ENCODE peak calls at places on chromosomes 16 and 17, in four cellular contexts. W, N, F and V are unnamed samples.

GRCh38 chr17:7673239-7673638 is 14.1 kb downstream of the TP53 start:
- DNase-seq in W (no peak), N (peak), F (peak), V (no peak)

GRCh38 chr16:11556214-11556819 is 30.4 kb downstream of the LITAF start:
- DNase-seq in W (no peak), N (no peak), F (no peak), V (no peak)

GRCh38 chr17:12599185-12599920 is 66.3 kb upstream of the MYOCD start:
- DNase-seq in W (no peak), N (no peak), F (no peak), V (no peak)

GRCh38 chr16:84277244-84277823 is 17.3 kb upstream of the WFDC1 start:
- DNase-seq in W (peak), N (peak), F (peak), V (peak)

GRCh38 chr17:81939881-81940385 is 2.8 kb upstream of the PYCR1 start:
- DNase-seq in W (no peak), N (no peak), F (no peak), V (no peak)

GRCh38 chr17:19012171-19013080 is 7.9 kb upstream of the FAM83G start:
- DNase-seq in W (no peak), N (no peak), F (no peak), V (no peak)

GRCh38 chr17:49787932-49788442 is 494 bp upstream of the KAT7 start:
- DNase-seq in W (peak), N (peak), F (no peak), V (no peak)

GRCh38 chr16:694187-694862 is 4.1 kb upstream of the WDR24 start:
- DNase-seq in W (no peak), N (no peak), F (no peak), V (no peak)

GRCh38 chr17:69724236-69724635 is 309.7 kb downstream of the MAP2K6 start:
- DNase-seq in W (no peak), N (no peak), F (no peak), V (no peak)

GRCh38 chr16:75836377-75837010 is 110.2 kb upstream of the CPHXL start:
- DNase-seq in W (no peak), N (no peak), F (no peak), V (no peak)

GRCh38 chr17:4594406-4595349 is 10.3 kb downstream of the SMTNL2 start:
- DNase-seq in W (no peak), N (peak), F (peak), V (no peak)

GRCh38 chr17:4476512-4477070 is 22.1 kb upstream of the SPNS2 start:
- DNase-seq in W (no peak), N (no peak), F (no peak), V (no peak)

GRCh38 chr17:31596382-31597323 is 205.2 kb downstream of the RAB11FIP4 start:
- DNase-seq in W (no peak), N (no peak), F (no peak), V (peak)

GRCh38 chr16:88732172-88732960 is 26.1 kb downstream of the CTU2 start:
- DNase-seq in W (no peak), N (no peak), F (no peak), V (no peak)

GRCh38 chr16:24253192-24253591 is 2.9 kb upstream of the CACNG3 start:
- DNase-seq in W (peak), N (peak), F (peak), V (no peak)

GRCh38 chr17:48589060-48589830 is 796 bp downstream of the HOXB3 start:
- DNase-seq in W (no peak), N (no peak), F (no peak), V (no peak)

GRCh38 chr16:29899516-29900101 is at the start of gene SEZ6L2:
- DNase-seq in W (no peak), N (no peak), F (no peak), V (peak)

GRCh38 chr16:30068750-30069574 is 3.4 kb downstream of the ALDOA start:
- DNase-seq in W (peak), N (peak), F (peak), V (no peak)

GRCh38 chr16:84351630-84352029 is 16.7 kb upstream of the ATP2C2 start:
- DNase-seq in W (no peak), N (no peak), F (no peak), V (no peak)

GRCh38 chr17:61680921-61681320 is 89.9 kb upstream of the NACA2 start:
- DNase-seq in W (no peak), N (no peak), F (no peak), V (no peak)

GRCh38 chr17:37650419-37651003 is 7.3 kb upstream of the DDX52 start:
- DNase-seq in W (no peak), N (no peak), F (no peak), V (no peak)

GRCh38 chr16:67155305-67156145 is 4.2 kb downstream of the TRADD start:
- DNase-seq in W (peak), N (peak), F (peak), V (peak)

GRCh38 chr16:27385398-27385797 is 16.6 kb upstream of the IL21R start:
- DNase-seq in W (no peak), N (no peak), F (no peak), V (no peak)

GRCh38 chr16:87410958-87411357 is 18.8 kb downstream of the MAP1LC3B start:
- DNase-seq in W (no peak), N (no peak), F (no peak), V (no peak)

GRCh38 chr17:57953219-57953618 is 2.0 kb downstream of the CUEDC1 start:
- DNase-seq in W (no peak), N (no peak), F (no peak), V (no peak)

GRCh38 chr17:13027246-13027645 is 9.4 kb upstream of the ELAC2 start:
- DNase-seq in W (no peak), N (no peak), F (no peak), V (no peak)

GRCh38 chr17:28499366-28499668 is 6.8 kb upstream of the FOXN1 start:
- DNase-seq in W (no peak), N (no peak), F (no peak), V (no peak)